ENCODE peak calls at places on chromosomes 16 and 17, in nine cellular contexts. One of them, this sample, is unnamed.

GRCh38 chr16:27314161-27314723 is 468 bp downstream of the IL4R start:
- DNase-seq in GM23338: peak; percentile 55
- DNase-seq in activated T-helper 1 cell treated with anti-CD3 and anti-CD28 coated beads, Interleukin-12 subunit alpha, Interleukin-12 subunit beta, Interleukin-2, Interleukin-4 antibody, amounts not matched to agents 30 ng/mL and 10 ng/mL and 1 ng/mL, durations not matched to agents 14 hours and 24 hours and 36 hours: peak; percentile 50
- DNase-seq in IMR-90: peak; percentile 97
- DNase-seq in GM19239: peak; percentile 35
- DNase-seq in T-helper 22 cell: peak; percentile 46
- DNase-seq in RPMI7951: peak; percentile 87
- DNase-seq in amniotic stem cell: no peak
- DNase-seq in H54: peak; percentile 65
- DNase-seq in this sample: no peak

GRCh38 chr17:50469005-50469605 is 425 bp upstream of the CHAD start:
- DNase-seq in H54: no peak
- DNase-seq in amniotic stem cell: no peak
- DNase-seq in IMR-90: no peak
- DNase-seq in GM19239: no peak
- DNase-seq in activated T-helper 1 cell treated with anti-CD3 and anti-CD28 coated beads, Interleukin-12 subunit alpha, Interleukin-12 subunit beta, Interleukin-2, Interleukin-4 antibody, amounts not matched to agents 30 ng/mL and 10 ng/mL and 1 ng/mL, durations not matched to agents 14 hours and 24 hours and 36 hours: no peak
- DNase-seq in RPMI7951: no peak
- DNase-seq in GM23338: peak; percentile 50
- DNase-seq in T-helper 22 cell: no peak
- DNase-seq in this sample: no peak

GRCh38 chr16:79786389-79786788 is 185.9 kb upstream of the MAF start:
- DNase-seq in GM19239: no peak
- DNase-seq in T-helper 22 cell: no peak
- DNase-seq in activated T-helper 1 cell treated with anti-CD3 and anti-CD28 coated beads, Interleukin-12 subunit alpha, Interleukin-12 subunit beta, Interleukin-2, Interleukin-4 antibody, amounts not matched to agents 30 ng/mL and 10 ng/mL and 1 ng/mL, durations not matched to agents 14 hours and 24 hours and 36 hours: no peak
- DNase-seq in amniotic stem cell: no peak
- DNase-seq in RPMI7951: no peak
- DNase-seq in IMR-90: no peak
- DNase-seq in GM23338: no peak
- DNase-seq in H54: no peak
- DNase-seq in this sample: no peak

GRCh38 chr16:30948087-30948955 is 547 bp upstream of the ORAI3 start:
- DNase-seq in amniotic stem cell: peak; percentile 96
- DNase-seq in RPMI7951: peak; percentile 96
- DNase-seq in activated T-helper 1 cell treated with anti-CD3 and anti-CD28 coated beads, Interleukin-12 subunit alpha, Interleukin-12 subunit beta, Interleukin-2, Interleukin-4 antibody, amounts not matched to agents 30 ng/mL and 10 ng/mL and 1 ng/mL, durations not matched to agents 14 hours and 24 hours and 36 hours: no peak
- DNase-seq in H54: peak; percentile 92
- DNase-seq in GM23338: peak; percentile 100
- DNase-seq in GM19239: no peak
- DNase-seq in IMR-90: peak; percentile 96
- DNase-seq in T-helper 22 cell: no peak
- DNase-seq in this sample: no peak

GRCh38 chr17:57990037-57990436 is 2.0 kb upstream of the VEZF1 start:
- DNase-seq in T-helper 22 cell: no peak
- DNase-seq in GM19239: no peak
- DNase-seq in H54: no peak
- DNase-seq in IMR-90: no peak
- DNase-seq in RPMI7951: no peak
- DNase-seq in GM23338: no peak
- DNase-seq in amniotic stem cell: no peak
- DNase-seq in activated T-helper 1 cell treated with anti-CD3 and anti-CD28 coated beads, Interleukin-12 subunit alpha, Interleukin-12 subunit beta, Interleukin-2, Interleukin-4 antibody, amounts not matched to agents 30 ng/mL and 10 ng/mL and 1 ng/mL, durations not matched to agents 14 hours and 24 hours and 36 hours: no peak
- DNase-seq in this sample: no peak

GRCh38 chr16:4944333-4945281 is 7.7 kb upstream of the PPL start:
- DNase-seq in activated T-helper 1 cell treated with anti-CD3 and anti-CD28 coated beads, Interleukin-12 subunit alpha, Interleukin-12 subunit beta, Interleukin-2, Interleukin-4 antibody, amounts not matched to agents 30 ng/mL and 10 ng/mL and 1 ng/mL, durations not matched to agents 14 hours and 24 hours and 36 hours: no peak
- DNase-seq in T-helper 22 cell: no peak
- DNase-seq in H54: peak; percentile 88
- DNase-seq in GM19239: no peak
- DNase-seq in RPMI7951: peak; percentile 98
- DNase-seq in IMR-90: peak; percentile 97
- DNase-seq in amniotic stem cell: peak; percentile 88
- DNase-seq in GM23338: peak; percentile 66
- DNase-seq in this sample: no peak

GRCh38 chr17:80694085-80694991 is 149.7 kb downstream of the RPTOR start:
- DNase-seq in GM19239: no peak
- DNase-seq in H54: no peak
- DNase-seq in activated T-helper 1 cell treated with anti-CD3 and anti-CD28 coated beads, Interleukin-12 subunit alpha, Interleukin-12 subunit beta, Interleukin-2, Interleukin-4 antibody, amounts not matched to agents 30 ng/mL and 10 ng/mL and 1 ng/mL, durations not matched to agents 14 hours and 24 hours and 36 hours: no peak
- DNase-seq in IMR-90: no peak
- DNase-seq in GM23338: no peak
- DNase-seq in RPMI7951: no peak
- DNase-seq in amniotic stem cell: no peak
- DNase-seq in T-helper 22 cell: no peak
- DNase-seq in this sample: no peak

GRCh38 chr17:79219208-79219935 is 144.7 kb downstream of the ENGASE start:
- DNase-seq in amniotic stem cell: no peak
- DNase-seq in GM23338: peak; percentile 39
- DNase-seq in GM19239: no peak
- DNase-seq in activated T-helper 1 cell treated with anti-CD3 and anti-CD28 coated beads, Interleukin-12 subunit alpha, Interleukin-12 subunit beta, Interleukin-2, Interleukin-4 antibody, amounts not matched to agents 30 ng/mL and 10 ng/mL and 1 ng/mL, durations not matched to agents 14 hours and 24 hours and 36 hours: no peak
- DNase-seq in IMR-90: no peak
- DNase-seq in RPMI7951: no peak
- DNase-seq in H54: no peak
- DNase-seq in T-helper 22 cell: no peak
- DNase-seq in this sample: no peak

GRCh38 chr17:7392696-7393612 is 1.4 kb downstream of the PLSCR3 start:
- DNase-seq in GM19239: no peak
- DNase-seq in RPMI7951: no peak
- DNase-seq in H54: no peak
- DNase-seq in amniotic stem cell: no peak
- DNase-seq in IMR-90: no peak
- DNase-seq in activated T-helper 1 cell treated with anti-CD3 and anti-CD28 coated beads, Interleukin-12 subunit alpha, Interleukin-12 subunit beta, Interleukin-2, Interleukin-4 antibody, amounts not matched to agents 30 ng/mL and 10 ng/mL and 1 ng/mL, durations not matched to agents 14 hours and 24 hours and 36 hours: no peak
- DNase-seq in T-helper 22 cell: no peak
- DNase-seq in GM23338: peak; percentile 47
- DNase-seq in this sample: no peak

GRCh38 chr16:68954871-68955635 is 111.7 kb downstream of the TANGO6 start:
- DNase-seq in GM23338: no peak
- DNase-seq in H54: no peak
- DNase-seq in RPMI7951: no peak
- DNase-seq in IMR-90: no peak
- DNase-seq in amniotic stem cell: no peak
- DNase-seq in T-helper 22 cell: no peak
- DNase-seq in GM19239: no peak
- DNase-seq in activated T-helper 1 cell treated with anti-CD3 and anti-CD28 coated beads, Interleukin-12 subunit alpha, Interleukin-12 subunit beta, Interleukin-2, Interleukin-4 antibody, amounts not matched to agents 30 ng/mL and 10 ng/mL and 1 ng/mL, durations not matched to agents 14 hours and 24 hours and 36 hours: no peak
- DNase-seq in this sample: no peak

GRCh38 chr17:64500923-64501765 is 4.3 kb upstream of the POLG2 start:
- DNase-seq in activated T-helper 1 cell treated with anti-CD3 and anti-CD28 coated beads, Interleukin-12 subunit alpha, Interleukin-12 subunit beta, Interleukin-2, Interleukin-4 antibody, amounts not matched to agents 30 ng/mL and 10 ng/mL and 1 ng/mL, durations not matched to agents 14 hours and 24 hours and 36 hours: no peak
- DNase-seq in GM19239: no peak
- DNase-seq in H54: no peak
- DNase-seq in RPMI7951: no peak
- DNase-seq in GM23338: no peak
- DNase-seq in IMR-90: no peak
- DNase-seq in amniotic stem cell: no peak
- DNase-seq in T-helper 22 cell: no peak
- DNase-seq in this sample: no peak

GRCh38 chr16:87704754-87705353 is 60.9 kb downstream of the KLHDC4 start:
- DNase-seq in GM23338: no peak
- DNase-seq in GM19239: no peak
- DNase-seq in amniotic stem cell: no peak
- DNase-seq in H54: no peak
- DNase-seq in T-helper 22 cell: no peak
- DNase-seq in IMR-90: no peak
- DNase-seq in activated T-helper 1 cell treated with anti-CD3 and anti-CD28 coated beads, Interleukin-12 subunit alpha, Interleukin-12 subunit beta, Interleukin-2, Interleukin-4 antibody, amounts not matched to agents 30 ng/mL and 10 ng/mL and 1 ng/mL, durations not matched to agents 14 hours and 24 hours and 36 hours: no peak
- DNase-seq in RPMI7951: no peak
- DNase-seq in this sample: no peak

GRCh38 chr16:80580109-80580832 is 39.5 kb downstream of the DYNLRB2 start:
- DNase-seq in RPMI7951: peak; percentile 25
- DNase-seq in H54: no peak
- DNase-seq in amniotic stem cell: no peak
- DNase-seq in GM19239: peak; percentile 46
- DNase-seq in T-helper 22 cell: peak; percentile 24
- DNase-seq in IMR-90: peak; percentile 45
- DNase-seq in activated T-helper 1 cell treated with anti-CD3 and anti-CD28 coated beads, Interleukin-12 subunit alpha, Interleukin-12 subunit beta, Interleukin-2, Interleukin-4 antibody, amounts not matched to agents 30 ng/mL and 10 ng/mL and 1 ng/mL, durations not matched to agents 14 hours and 24 hours and 36 hours: peak; percentile 82
- DNase-seq in GM23338: peak; percentile 9
- DNase-seq in this sample: peak; percentile 89

GRCh38 chr16:80323187-80323807 is 217.5 kb upstream of the DYNLRB2 start:
- DNase-seq in H54: no peak
- DNase-seq in RPMI7951: no peak
- DNase-seq in GM23338: no peak
- DNase-seq in amniotic stem cell: no peak
- DNase-seq in activated T-helper 1 cell treated with anti-CD3 and anti-CD28 coated beads, Interleukin-12 subunit alpha, Interleukin-12 subunit beta, Interleukin-2, Interleukin-4 antibody, amounts not matched to agents 30 ng/mL and 10 ng/mL and 1 ng/mL, durations not matched to agents 14 hours and 24 hours and 36 hours: no peak
- DNase-seq in GM19239: no peak
- DNase-seq in T-helper 22 cell: no peak
- DNase-seq in IMR-90: no peak
- DNase-seq in this sample: no peak

GRCh38 chr16:11392041-11392581 is 46.9 kb downstream of the RMI2 start:
- DNase-seq in RPMI7951: no peak
- DNase-seq in activated T-helper 1 cell treated with anti-CD3 and anti-CD28 coated beads, Interleukin-12 subunit alpha, Interleukin-12 subunit beta, Interleukin-2, Interleukin-4 antibody, amounts not matched to agents 30 ng/mL and 10 ng/mL and 1 ng/mL, durations not matched to agents 14 hours and 24 hours and 36 hours: no peak
- DNase-seq in IMR-90: no peak
- DNase-seq in amniotic stem cell: no peak
- DNase-seq in GM23338: no peak
- DNase-seq in T-helper 22 cell: no peak
- DNase-seq in H54: no peak
- DNase-seq in GM19239: no peak
- DNase-seq in this sample: no peak

GRCh38 chr17:41547378-41547841 is 19.3 kb upstream of the KRT19 start:
- DNase-seq in RPMI7951: no peak
- DNase-seq in GM19239: no peak
- DNase-seq in GM23338: no peak
- DNase-seq in IMR-90: no peak
- DNase-seq in T-helper 22 cell: no peak
- DNase-seq in activated T-helper 1 cell treated with anti-CD3 and anti-CD28 coated beads, Interleukin-12 subunit alpha, Interleukin-12 subunit beta, Interleukin-2, Interleukin-4 antibody, amounts not matched to agents 30 ng/mL and 10 ng/mL and 1 ng/mL, durations not matched to agents 14 hours and 24 hours and 36 hours: no peak
- DNase-seq in amniotic stem cell: no peak
- DNase-seq in H54: no peak
- DNase-seq in this sample: no peak

GRCh38 chr16:10931977-10932632 is 10.2 kb downstream of the DEXI start:
- DNase-seq in T-helper 22 cell: no peak
- DNase-seq in GM19239: no peak
- DNase-seq in activated T-helper 1 cell treated with anti-CD3 and anti-CD28 coated beads, Interleukin-12 subunit alpha, Interleukin-12 subunit beta, Interleukin-2, Interleukin-4 antibody, amounts not matched to agents 30 ng/mL and 10 ng/mL and 1 ng/mL, durations not matched to agents 14 hours and 24 hours and 36 hours: no peak
- DNase-seq in RPMI7951: no peak
- DNase-seq in amniotic stem cell: no peak
- DNase-seq in IMR-90: no peak
- DNase-seq in H54: no peak
- DNase-seq in GM23338: no peak
- DNase-seq in this sample: no peak

GRCh38 chr16:8474576-8474975 is 115.7 kb downstream of the TMEM114 start:
- DNase-seq in GM23338: no peak
- DNase-seq in RPMI7951: no peak
- DNase-seq in T-helper 22 cell: no peak
- DNase-seq in H54: no peak
- DNase-seq in amniotic stem cell: no peak
- DNase-seq in GM19239: no peak
- DNase-seq in IMR-90: no peak
- DNase-seq in activated T-helper 1 cell treated with anti-CD3 and anti-CD28 coated beads, Interleukin-12 subunit alpha, Interleukin-12 subunit beta, Interleukin-2, Interleukin-4 antibody, amounts not matched to agents 30 ng/mL and 10 ng/mL and 1 ng/mL, durations not matched to agents 14 hours and 24 hours and 36 hours: no peak
- DNase-seq in this sample: no peak

GRCh38 chr17:79188048-79188447 is 113.4 kb downstream of the ENGASE start:
- DNase-seq in IMR-90: no peak
- DNase-seq in H54: peak; percentile 80
- DNase-seq in T-helper 22 cell: no peak
- DNase-seq in GM19239: peak; percentile 67
- DNase-seq in GM23338: peak; percentile 85
- DNase-seq in activated T-helper 1 cell treated with anti-CD3 and anti-CD28 coated beads, Interleukin-12 subunit alpha, Interleukin-12 subunit beta, Interleukin-2, Interleukin-4 antibody, amounts not matched to agents 30 ng/mL and 10 ng/mL and 1 ng/mL, durations not matched to agents 14 hours and 24 hours and 36 hours: no peak
- DNase-seq in RPMI7951: no peak
- DNase-seq in amniotic stem cell: no peak
- DNase-seq in this sample: no peak

GRCh38 chr16:72091217-72091616 is 2.2 kb downstream of the TXNL4B start:
- DNase-seq in amniotic stem cell: no peak
- DNase-seq in IMR-90: no peak
- DNase-seq in GM23338: no peak
- DNase-seq in H54: no peak
- DNase-seq in T-helper 22 cell: no peak
- DNase-seq in activated T-helper 1 cell treated with anti-CD3 and anti-CD28 coated beads, Interleukin-12 subunit alpha, Interleukin-12 subunit beta, Interleukin-2, Interleukin-4 antibody, amounts not matched to agents 30 ng/mL and 10 ng/mL and 1 ng/mL, durations not matched to agents 14 hours and 24 hours and 36 hours: no peak
- DNase-seq in RPMI7951: no peak
- DNase-seq in GM19239: no peak
- DNase-seq in this sample: no peak

GRCh38 chr16:89855301-89855945 is 18.0 kb upstream of the TCF25 start:
- DNase-seq in amniotic stem cell: no peak
- DNase-seq in T-helper 22 cell: no peak
- DNase-seq in IMR-90: no peak
- DNase-seq in GM19239: no peak
- DNase-seq in H54: no peak
- DNase-seq in RPMI7951: no peak
- DNase-seq in GM23338: no peak
- DNase-seq in activated T-helper 1 cell treated with anti-CD3 and anti-CD28 coated beads, Interleukin-12 subunit alpha, Interleukin-12 subunit beta, Interleukin-2, Interleukin-4 antibody, amounts not matched to agents 30 ng/mL and 10 ng/mL and 1 ng/mL, durations not matched to agents 14 hours and 24 hours and 36 hours: no peak
- DNase-seq in this sample: no peak